ENCODE peak calls at places on chromosomes 6 and 20, in four cellular contexts. F is C1 segment of cervical spinal cord, X is NCI-H1092 treated with DMSO at 0.1 percent for 48 hours, E is psoas muscle. Y is an unnamed sample.

GRCh38 chr20:45253260-45253659 is 1.1 kb downstream of the SLPI start:
- DNase-seq in E (no peak), F (no peak), X (no peak), Y (no peak)

GRCh38 chr6:166910601-166911000 is 45.7 kb downstream of the RNASET2 start:
- DNase-seq in E (no peak), F (no peak), X (no peak), Y (no peak)

GRCh38 chr20:36439040-36439730 is 102.1 kb upstream of the MYL9 start:
- DNase-seq in F (peak), X (peak), E (peak), Y (peak)

GRCh38 chr20:61096463-61096862 is 155.6 kb upstream of the CDH4 start:
- DNase-seq in F (no peak), X (no peak), E (no peak), Y (no peak)

GRCh38 chr20:3691897-3692296 is 10.1 kb upstream of the ADAM33 start:
- DNase-seq in F (no peak), X (no peak), E (no peak), Y (no peak)

GRCh38 chr6:64012351-64013060 is 376.9 kb downstream of the PHF3 start:
- DNase-seq in F (no peak), X (peak), E (no peak), Y (no peak)

GRCh38 chr20:63425846-63426485 is 46.5 kb downstream of the KCNQ2 start:
- DNase-seq in X (no peak), F (no peak), E (no peak), Y (no peak)

GRCh38 chr6:26045046-26045938 is 41.9 kb upstream of the HFE start:
- DNase-seq in X (no peak), F (peak), E (peak), Y (peak)

GRCh38 chr6:8157839-8158238 is 55.5 kb upstream of the EEF1E1 start:
- DNase-seq in E (no peak), F (no peak), X (no peak), Y (no peak)

GRCh38 chr6:21998539-21998938 is 298.3 kb downstream of the PRL start:
- DNase-seq in X (no peak), E (no peak), F (no peak), Y (no peak)

GRCh38 chr20:50387996-50388332 is 122.2 kb upstream of the PTPN1 start:
- DNase-seq in F (no peak), E (no peak), X (no peak), Y (no peak)

GRCh38 chr6:154653853-154654252 is 79.4 kb upstream of the SCAF8 start:
- DNase-seq in E (no peak), F (no peak), X (no peak), Y (no peak)

GRCh38 chr6:87824813-87825475 is 122.9 kb upstream of the AKIRIN2 start:
- DNase-seq in F (no peak), X (no peak), E (no peak), Y (no peak)

GRCh38 chr6:64280569-64280968 is 645.0 kb downstream of the PHF3 start:
- DNase-seq in E (no peak), X (no peak), F (no peak), Y (no peak)

GRCh38 chr20:13684566-13685222 is 46.0 kb upstream of the TASP1 start:
- DNase-seq in X (no peak), E (no peak), F (no peak), Y (no peak)

GRCh38 chr6:69084746-69085335 is 449.8 kb downstream of the ADGRB3 start:
- DNase-seq in X (no peak), F (no peak), E (no peak), Y (no peak)